ENCODE peak calls at places on chromosomes 11 and 22, in five cellular contexts. V is A549, Y is NB4, N is GM12891, L is ovary. Z is an unnamed sample.

GRCh38 chr11:70448983-70449567 is 50.7 kb downstream of the CTTN start:
- DNase-seq in N (no peak), V (peak; percentile 33), Y (peak; percentile 31), L (no peak), Z (no peak)

GRCh38 chr11:128240546-128240945 is 346.8 kb downstream of the ETS1 start:
- DNase-seq in N (no peak), L (no peak), V (no peak), Y (no peak), Z (no peak)

GRCh38 chr11:9772218-9772617 is 108.3 kb downstream of the SWAP70 start:
- DNase-seq in V (no peak), Y (no peak), L (no peak), N (no peak), Z (no peak)

GRCh38 chr22:34804588-34804987 is 261.4 kb upstream of the ISX start:
- DNase-seq in N (no peak), V (no peak), Y (peak; percentile 26), L (no peak), Z (no peak)

GRCh38 chr11:76408171-76408965 is 27.2 kb downstream of the GVQW3 start:
- DNase-seq in V (no peak), L (no peak), Y (no peak), N (no peak), Z (no peak)

GRCh38 chr11:69357458-69358397 is 63.8 kb downstream of the MYEOV start:
- DNase-seq in Y (no peak), N (no peak), V (no peak), L (no peak), Z (peak; percentile 10)

GRCh38 chr11:45036733-45037132 is 86.0 kb upstream of the TP53I11 start:
- DNase-seq in Y (no peak), V (no peak), L (no peak), N (no peak), Z (no peak)

GRCh38 chr22:20565761-20566160 is 58.4 kb downstream of the MED15 start:
- DNase-seq in N (no peak), V (no peak), Y (no peak), L (no peak), Z (no peak)

GRCh38 chr11:1479006-1479677 is 7.4 kb downstream of the MOB2 start:
- DNase-seq in N (no peak), V (no peak), L (peak; percentile 37), Y (no peak), Z (no peak)

GRCh38 chr22:46002757-46003270 is 25.9 kb upstream of the WNT7B start:
- DNase-seq in Y (peak; percentile 50), N (no peak), L (peak; percentile 38), V (no peak), Z (no peak)

GRCh38 chr11:44848963-44849350 is 101.7 kb downstream of the TP53I11 start:
- DNase-seq in V (no peak), L (no peak), Y (no peak), N (no peak), Z (no peak)

GRCh38 chr22:48347311-48347710 is 1480.4 kb downstream of the BRD1 start:
- DNase-seq in N (no peak), L (peak; percentile 13), Y (no peak), V (no peak), Z (no peak)

GRCh38 chr11:10858505-10859360 is 880 bp upstream of the ZBED5 start:
- DNase-seq in L (no peak), Y (peak; percentile 79), N (no peak), V (no peak), Z (peak; percentile 67)

GRCh38 chr22:46312056-46312455 is 15.4 kb downstream of the GTSE1 start:
- DNase-seq in Y (no peak), V (no peak), L (no peak), N (no peak), Z (no peak)

GRCh38 chr11:75797116-75797515 is 17.9 kb upstream of the UVRAG start:
- DNase-seq in N (peak; percentile 58), Y (no peak), V (no peak), L (no peak), Z (no peak)

GRCh38 chr11:103887001-103887680 is 149.3 kb upstream of the DDI1 start:
- DNase-seq in N (no peak), V (no peak), Y (no peak), L (no peak), Z (no peak)

GRCh38 chr11:83158474-83158786 is 1.5 kb downstream of the PCF11 start:
- DNase-seq in Y (no peak), L (no peak), N (no peak), V (no peak), Z (no peak)

GRCh38 chr11:83158965-83159900 is 2.3 kb downstream of the PCF11 start:
- DNase-seq in V (no peak), N (no peak), L (no peak), Y (no peak), Z (no peak)

GRCh38 chr11:83156996-83157754 is at the start of gene PCF11:
- DNase-seq in Y (no peak), V (no peak), N (no peak), L (no peak), Z (peak; percentile 23)

GRCh38 chr11:83157755-83158473 is 983 bp downstream of the PCF11 start:
- DNase-seq in V (peak; percentile 61), L (peak; percentile 72), Y (peak; percentile 97), N (no peak), Z (peak; percentile 75)

DNA sequence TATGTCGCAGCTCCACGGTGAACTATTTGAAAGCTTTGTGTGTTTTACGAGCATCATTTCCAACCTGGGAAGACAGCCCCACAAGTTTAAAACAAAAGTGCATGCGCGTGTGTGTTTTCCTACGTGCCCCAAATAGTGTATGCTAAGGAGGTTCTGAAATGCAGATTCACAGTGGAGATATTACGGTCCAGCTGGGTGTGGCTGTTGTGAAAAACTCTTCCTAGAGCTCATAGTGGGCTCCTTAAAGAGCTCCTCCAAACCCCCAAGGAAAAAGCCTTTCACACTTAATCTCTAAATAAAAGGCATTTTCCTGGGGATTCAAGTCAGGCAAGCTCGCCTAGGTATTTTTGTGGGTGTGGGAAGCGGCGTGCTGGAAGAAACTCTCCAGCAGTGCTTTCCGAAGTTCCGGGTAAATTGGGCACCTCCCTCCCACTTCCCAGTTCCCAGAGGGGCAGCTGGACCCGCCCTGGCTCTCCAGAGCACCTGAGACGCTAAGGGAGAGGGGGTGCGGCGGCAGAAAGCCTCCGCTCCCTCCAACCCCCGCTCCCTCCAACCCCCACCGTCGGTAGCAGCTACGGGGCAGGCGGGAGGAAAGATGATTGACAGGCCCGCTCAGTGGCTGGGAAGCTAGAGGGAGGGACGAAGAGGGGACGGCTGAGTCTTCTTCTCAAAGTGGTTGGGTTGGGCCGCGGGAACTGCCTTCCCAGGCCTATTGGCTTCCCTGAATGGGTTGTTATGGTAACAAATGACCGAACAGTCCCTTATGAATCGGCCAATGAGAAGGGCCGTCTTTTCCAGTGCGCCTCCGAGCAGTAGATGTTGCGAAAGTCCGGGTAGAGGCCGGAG is 558 bp upstream of the PCF11 start:
- DNase-seq in L (peak; percentile 99), Y (peak; percentile 100), N (peak; percentile 80), V (peak; percentile 100), Z (peak; percentile 100)
- TF ChIP-seq POLR2A in L (peak; percentile 97), Y (no peak), N (no peak), V (peak; percentile 56), Z (peak; percentile 97)

DNA sequence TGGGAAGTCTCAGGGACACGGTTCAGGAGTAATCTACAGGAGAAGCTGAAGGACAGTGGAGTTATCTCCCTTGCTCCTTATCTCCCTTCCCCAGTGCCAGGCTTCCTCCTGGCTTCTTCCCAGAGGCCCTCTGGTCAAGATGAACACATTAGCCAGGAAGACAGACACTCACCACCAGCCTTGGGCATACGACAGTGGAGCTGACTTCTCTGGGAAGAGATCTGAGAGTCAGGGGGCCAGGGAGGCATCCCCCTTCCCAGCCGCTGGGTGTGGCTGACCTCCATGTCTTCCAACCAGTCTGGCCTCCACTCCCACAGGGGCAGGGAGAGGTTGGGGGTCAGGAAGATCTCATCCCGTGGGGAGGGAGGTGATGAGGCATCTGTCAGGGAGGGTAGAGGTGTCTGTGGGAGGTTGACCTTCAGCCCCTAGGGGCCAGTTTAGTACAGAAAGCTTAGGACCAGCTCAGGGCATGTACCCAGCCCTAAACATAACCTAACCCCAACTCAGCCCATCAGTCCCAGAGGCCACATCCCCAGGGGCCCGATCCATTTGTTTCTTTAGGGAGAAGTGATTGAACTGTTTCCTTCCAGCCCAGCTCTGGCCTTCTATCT is 12.7 kb downstream of the ROBO4 start:
- DNase-seq in V (no peak), Y (no peak), L (no peak), N (no peak), Z (no peak)
- TF ChIP-seq POLR2A in V (no peak), Y (no peak), L (no peak), N (no peak), Z (no peak)

GRCh38 chr22:36365020-36365411 is 22.8 kb downstream of the MYH9 start:
- DNase-seq in L (no peak), N (peak; percentile 60), Y (peak; percentile 83), V (peak; percentile 89), Z (no peak)

GRCh38 chr22:36368359-36368983 is 19.3 kb downstream of the MYH9 start:
- DNase-seq in L (no peak), N (no peak), V (peak; percentile 57), Y (no peak), Z (no peak)

GRCh38 chr22:36367479-36367878 is 20.3 kb downstream of the MYH9 start:
- DNase-seq in V (no peak), Y (no peak), N (no peak), L (no peak), Z (peak; percentile 32)

GRCh38 chr22:36366291-36366708 is 21.5 kb downstream of the MYH9 start:
- DNase-seq in N (no peak), Y (peak; percentile 12), V (no peak), L (no peak), Z (no peak)

GRCh38 chr22:36367066-36367465 is 20.7 kb downstream of the MYH9 start:
- DNase-seq in V (no peak), N (no peak), L (no peak), Y (no peak), Z (no peak)
- TF ChIP-seq POLR2A in V (no peak), N (no peak), L (no peak), Y (no peak), Z (no peak)

GRCh38 chr11:47564933-47565339 is 463 bp upstream of the PTPMT1 start:
- DNase-seq in L (no peak), N (no peak), V (no peak), Y (no peak), Z (no peak)

GRCh38 chr11:47560431-47560830 is 5.0 kb upstream of the PTPMT1 start:
- DNase-seq in V (no peak), N (no peak), Y (peak; percentile 34), L (no peak), Z (no peak)

GRCh38 chr11:47566166-47566546 is 757 bp downstream of the PTPMT1 start:
- DNase-seq in N (no peak), Y (peak; percentile 46), V (no peak), L (peak; percentile 40), Z (peak; percentile 37)

GRCh38 chr11:47569646-47570045 is 4.2 kb downstream of the PTPMT1 start:
- DNase-seq in N (no peak), L (peak; percentile 19), Y (no peak), V (no peak), Z (no peak)

DNA sequence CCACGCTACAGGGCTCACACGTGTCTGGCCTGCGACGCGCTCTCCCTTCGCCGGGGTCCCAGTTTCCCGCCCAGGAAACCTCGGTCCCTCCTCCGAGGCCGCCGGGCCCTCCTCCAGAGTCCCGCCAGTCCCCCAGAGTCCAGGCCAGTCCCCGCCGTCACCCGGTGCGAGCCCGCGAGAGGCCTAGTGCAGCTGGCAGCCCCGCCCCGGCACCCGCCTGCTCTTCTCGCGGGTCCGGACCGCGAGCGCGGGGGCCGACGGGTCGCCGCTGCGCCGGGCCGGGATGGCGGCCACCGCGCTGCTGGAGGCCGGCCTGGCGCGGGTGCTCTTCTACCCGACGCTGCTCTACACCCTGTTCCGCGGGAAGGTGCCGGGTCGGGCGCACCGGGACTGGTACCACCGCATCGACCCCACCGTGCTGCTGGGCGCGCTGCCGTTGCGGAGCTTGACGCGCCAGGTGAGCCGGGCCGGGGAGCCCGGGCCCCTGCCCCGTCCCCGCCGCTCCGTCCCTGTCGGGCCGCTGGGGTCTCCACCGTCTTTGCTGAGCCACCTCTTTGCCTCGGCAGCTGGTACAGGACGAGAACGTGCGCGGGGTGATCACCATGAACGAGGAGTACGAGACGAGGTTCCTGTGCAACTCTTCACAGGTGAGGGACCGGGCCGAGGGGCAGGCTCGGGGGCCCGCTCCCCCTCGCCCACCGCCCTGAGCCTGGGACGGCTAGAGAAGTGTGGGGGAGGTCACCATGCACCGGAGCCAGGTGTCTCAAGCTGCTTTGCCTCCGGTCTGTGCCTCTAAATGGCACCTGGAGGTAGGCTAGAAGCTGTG is at the start of gene PTPMT1:
- DNase-seq in V (peak; percentile 70), Y (peak; percentile 90), N (peak; percentile 74), L (peak; percentile 81), Z (peak; percentile 70)
- TF ChIP-seq POLR2A in V (peak; percentile 87), Y (peak; percentile 84), N (peak; percentile 86), L (peak; percentile 28), Z (no peak)

Z was measured in testis.